ENCODE peak calls at places on chromosomes 12 and 14, in nine cellular contexts. V is foreskin fibroblast, O is DND-41, P is prostate gland, J is HFF-Myc, Z is bronchial epithelial cell, C is stomach, B is left ventricle myocardium inferior, L is colonic mucosa. Y is an unnamed sample.

GRCh38 chr12:31813305-31813704 is 84.5 kb upstream of the AMN1 start:
- DNase-seq in V (no peak), O (no peak), P (no peak), J (no peak), Z (peak), C (no peak), B (no peak), L (no peak), Y (no peak)

GRCh38 chr14:61585598-61586538 is 109.4 kb upstream of the HIF1A start:
- DNase-seq in V (peak), O (no peak), P (no peak), J (no peak), Z (peak), C (peak), B (peak), L (peak), Y (no peak)

GRCh38 chr14:89479802-89480201 is 62.8 kb upstream of the FOXN3 start:
- DNase-seq in V (no peak), O (no peak), P (no peak), J (no peak), Z (peak), C (no peak), B (no peak), L (no peak), Y (no peak)

GRCh38 chr12:108495823-108496579 is 19.1 kb upstream of the FICD start:
- DNase-seq in V (no peak), O (no peak), P (no peak), J (no peak), Z (no peak), C (no peak), B (no peak), L (no peak), Y (no peak)

GRCh38 chr12:117020536-117021220 is 78.5 kb downstream of the TESC start:
- DNase-seq in V (no peak), O (no peak), P (no peak), J (no peak), Z (no peak), C (peak), B (no peak), L (no peak), Y (no peak)

GRCh38 chr14:87045956-87046355 is 947.0 kb downstream of the GALC start:
- DNase-seq in V (no peak), O (no peak), P (no peak), J (no peak), Z (no peak), C (no peak), B (no peak), L (no peak), Y (no peak)

GRCh38 chr14:95183082-95183481 is 25.8 kb upstream of the DICER1 start:
- DNase-seq in V (no peak), O (no peak), P (no peak), J (no peak), Z (no peak), C (no peak), B (no peak), L (no peak), Y (no peak)

GRCh38 chr12:94200695-94201094 is 52.3 kb downstream of the PLXNC1 start:
- DNase-seq in V (no peak), O (no peak), P (no peak), J (no peak), Z (no peak), C (no peak), B (no peak), L (no peak), Y (no peak)

GRCh38 chr12:612293-612692 is 51.0 kb downstream of the NINJ2 start:
- DNase-seq in V (no peak), O (no peak), P (no peak), J (no peak), Z (no peak), C (no peak), B (no peak), L (no peak), Y (no peak)

GRCh38 chr12:96047621-96048211 is 12.3 kb upstream of the LTA4H start:
- DNase-seq in V (peak), O (no peak), P (no peak), J (no peak), Z (peak), C (peak), B (no peak), L (no peak), Y (peak)

GRCh38 chr12:93115198-93115601 is 186.1 kb upstream of the EEA1 start:
- DNase-seq in V (no peak), O (no peak), P (no peak), J (no peak), Z (no peak), C (no peak), B (no peak), L (no peak), Y (no peak)

GRCh38 chr12:68042212-68042699 is 53.0 kb downstream of the IFNG-AS1 start:
- DNase-seq in V (peak), O (no peak), P (no peak), J (peak), Z (peak), C (no peak), B (no peak), L (no peak), Y (no peak)

GRCh38 chr14:22289570-22289969 is 299.5 kb downstream of the DAD1 start:
- DNase-seq in V (no peak), O (no peak), P (no peak), J (no peak), Z (peak), C (no peak), B (no peak), L (no peak), Y (no peak)

GRCh38 chr14:24051789-24052655 is at the start of gene CARMIL3:
- DNase-seq in V (peak), O (peak), P (peak), J (no peak), Z (no peak), C (peak), B (peak), L (peak), Y (no peak)

GRCh38 chr12:80040075-80040738 is 59.1 kb upstream of the OTOGL start:
- DNase-seq in V (no peak), O (no peak), P (no peak), J (no peak), Z (peak), C (no peak), B (no peak), L (no peak), Y (no peak)

GRCh38 chr14:101760138-101761011 is 1.1 kb upstream of the PPP2R5C start:
- DNase-seq in V (peak), O (peak), P (peak), J (peak), Z (peak), C (peak), B (peak), L (peak), Y (peak)

GRCh38 chr12:102406033-102406584 is 74.3 kb downstream of the IGF1 start:
- DNase-seq in V (no peak), O (no peak), P (peak), J (peak), Z (peak), C (peak), B (peak), L (peak), Y (no peak)

GRCh38 chr12:83473408-83474095 is 786.8 kb downstream of the TMTC2 start:
- DNase-seq in V (peak), O (no peak), P (no peak), J (no peak), Z (no peak), C (no peak), B (no peak), L (no peak), Y (no peak)

GRCh38 chr14:57182760-57183503 is 85.8 kb downstream of the EXOC5 start:
- DNase-seq in V (no peak), O (no peak), P (no peak), J (no peak), Z (peak), C (no peak), B (no peak), L (no peak), Y (no peak)

GRCh38 chr12:28893365-28893764 is 255.7 kb upstream of the FAR2 start:
- DNase-seq in V (no peak), O (no peak), P (no peak), J (no peak), Z (no peak), C (no peak), B (no peak), L (no peak), Y (no peak)

GRCh38 chr12:91986084-91986483 is 159.6 kb downstream of the BTG1 start:
- DNase-seq in V (no peak), O (no peak), P (no peak), J (no peak), Z (peak), C (no peak), B (no peak), L (no peak), Y (peak)

GRCh38 chr14:29926701-29927595 is 699 bp downstream of the PRKD1 start:
- DNase-seq in V (peak), O (no peak), P (peak), J (no peak), Z (no peak), C (peak), B (peak), L (peak), Y (no peak)

GRCh38 chr14:100278702-100279101 is 27.5 kb downstream of the SLC25A29 start:
- DNase-seq in V (peak), O (no peak), P (peak), J (peak), Z (peak), C (no peak), B (no peak), L (no peak), Y (peak)

GRCh38 chr12:8648598-8649205 is 13.9 kb downstream of the MFAP5 start:
- DNase-seq in V (no peak), O (no peak), P (no peak), J (no peak), Z (no peak), C (no peak), B (no peak), L (no peak), Y (no peak)

DNA sequence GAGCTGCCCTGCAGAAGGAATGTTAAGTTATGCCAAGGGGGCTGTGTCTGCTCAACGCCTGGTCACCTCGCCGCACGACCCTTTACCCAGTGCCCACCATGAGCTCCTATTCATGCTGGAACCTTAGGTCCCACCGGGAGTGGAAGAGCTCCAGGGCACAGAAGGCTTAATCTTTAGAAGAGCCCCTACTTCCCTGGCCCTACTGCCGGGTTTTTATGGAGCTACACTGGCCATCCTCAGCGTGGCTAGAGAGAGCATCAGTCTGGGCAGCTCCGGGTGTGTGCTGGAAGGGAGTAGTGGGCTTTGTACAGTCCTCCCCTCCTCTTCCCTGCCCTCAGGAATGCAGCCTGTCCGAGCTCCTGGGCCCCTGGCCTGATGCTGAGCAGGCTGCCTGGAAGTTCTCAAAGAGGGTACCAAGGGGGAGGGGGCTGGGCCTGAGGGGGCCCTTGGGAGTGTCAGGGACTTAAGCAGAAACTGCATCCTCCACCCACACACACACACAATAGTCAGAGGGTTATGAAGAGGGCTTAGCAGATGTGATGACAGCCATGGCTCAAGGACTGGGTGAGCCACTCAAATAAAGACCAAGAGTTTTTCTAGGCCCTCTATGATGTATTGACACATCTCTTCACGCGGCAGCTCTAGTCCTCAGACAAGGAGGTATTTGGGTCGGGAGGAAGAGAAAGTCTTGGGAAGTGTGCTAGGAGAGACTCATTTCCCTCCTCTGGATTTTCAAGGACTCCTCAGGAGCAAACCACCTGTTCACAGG is 16.4 kb upstream of the FIGNL2 start:
- DNase-seq in V (no peak), O (no peak), P (no peak), J (no peak), Z (no peak), C (no peak), B (no peak), L (no peak), Y (no peak)
- H3K4me3 ChIP-seq in V (peak), O (no peak), P (no peak), J (no peak), Z (no peak), C (peak), B (peak), L (no peak), Y (peak)

DNA sequence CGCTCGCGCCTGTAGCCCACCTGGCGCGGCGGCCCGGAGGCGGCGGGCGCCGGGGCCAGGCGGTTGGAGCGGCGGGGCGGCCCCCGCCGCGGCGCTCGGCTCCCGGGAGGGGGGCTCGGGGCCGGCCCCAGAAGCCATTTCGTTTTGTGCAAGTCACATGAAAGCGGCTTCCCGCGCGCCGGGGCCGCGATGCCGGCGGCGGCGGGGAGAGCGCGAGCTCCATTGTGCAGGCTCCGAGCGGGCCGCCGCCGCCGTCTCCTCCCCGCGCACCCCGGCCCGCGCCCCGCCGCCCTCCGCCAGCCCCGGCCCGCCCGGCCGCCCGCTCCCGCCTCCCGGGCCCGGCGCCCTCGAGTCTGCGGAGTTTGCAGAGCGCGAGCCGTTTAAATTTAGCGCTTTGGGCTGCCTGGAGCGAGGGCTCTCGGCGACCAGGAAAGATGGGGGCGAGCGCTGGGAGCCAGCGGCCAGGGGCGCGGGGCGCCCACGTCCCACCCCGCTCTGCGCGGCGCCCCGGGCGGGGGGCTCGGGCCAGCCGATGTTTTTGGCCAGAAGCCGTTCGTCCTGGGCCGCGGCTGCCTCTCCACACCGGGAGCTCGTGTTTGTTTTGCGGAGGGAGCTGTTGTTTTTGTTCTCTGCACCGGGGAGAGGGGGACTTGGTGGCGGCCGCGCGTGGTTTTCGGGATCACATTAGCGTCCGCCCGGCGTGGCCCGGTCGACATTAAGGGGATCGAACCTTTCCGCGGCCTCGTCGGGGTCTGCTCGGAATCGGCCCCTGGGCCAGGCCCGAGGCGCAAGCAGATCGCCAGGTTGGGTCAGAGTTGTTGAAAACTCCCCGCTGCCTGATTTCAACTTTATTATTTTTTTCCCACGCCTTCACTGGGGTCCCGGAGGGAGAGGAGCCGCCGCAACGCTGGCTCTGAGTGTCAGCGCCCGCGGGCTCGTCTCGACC is 982 bp downstream of the BCL7A start:
- DNase-seq in V (no peak), O (peak), P (no peak), J (no peak), Z (no peak), C (peak), B (peak), L (peak), Y (no peak)
- TF ChIP-seq CTCF in V (no peak), O (no peak), P (no peak), J (no peak), Z (no peak), C (no peak), B (no peak), L (no peak), Y (no peak)

DNA sequence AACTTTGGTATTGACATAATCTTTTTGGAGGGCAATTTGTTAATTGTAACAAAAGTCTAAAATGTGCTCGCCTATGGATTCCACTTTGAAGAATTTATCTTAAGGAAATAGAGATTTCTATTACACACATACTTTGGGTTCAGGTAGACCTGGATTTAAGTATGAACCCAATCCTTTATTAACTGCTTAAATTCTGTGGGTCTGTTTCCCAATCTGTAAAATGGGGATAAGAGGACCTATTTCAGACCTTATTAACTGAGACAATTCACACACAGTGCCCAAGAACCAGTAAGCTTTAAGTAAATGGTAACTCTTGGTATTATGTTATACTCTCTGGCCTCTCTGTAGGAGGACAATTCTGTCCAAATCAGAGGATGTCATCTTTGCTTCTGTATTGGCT is 822 bp upstream of the EIF2B2 start:
- DNase-seq in V (no peak), O (no peak), P (no peak), J (no peak), Z (no peak), C (no peak), B (no peak), L (no peak), Y (no peak)
- H3K4me3 ChIP-seq in V (peak), O (peak), P (peak), J (peak), Z (peak), C (peak), B (peak), L (peak), Y (peak)

DNA sequence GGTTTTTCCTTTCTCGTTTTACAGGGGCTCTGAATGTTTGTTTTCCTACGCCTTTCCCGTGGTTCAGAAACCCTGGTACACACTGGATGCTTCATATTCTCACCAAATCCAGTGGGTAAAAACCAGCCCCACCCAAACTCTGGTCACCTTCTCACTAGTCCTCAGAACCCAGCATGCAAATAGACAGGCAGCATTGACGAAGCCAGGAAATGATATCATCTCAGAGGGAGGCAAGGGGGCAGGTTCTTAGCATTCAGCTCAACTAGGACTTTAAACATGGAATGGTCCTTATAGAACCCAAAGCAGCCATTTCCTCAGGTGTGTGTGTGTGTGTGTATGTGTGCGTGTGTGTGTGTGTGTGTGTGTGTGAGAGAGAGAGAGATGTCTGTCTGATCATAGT is 142.0 kb downstream of the KCNK10 start:
- DNase-seq in V (no peak), O (no peak), P (no peak), J (no peak), Z (peak), C (no peak), B (no peak), L (no peak), Y (no peak)
- TF ChIP-seq CTCF in V (no peak), O (no peak), P (no peak), J (no peak), Z (no peak), C (no peak), B (no peak), L (no peak), Y (no peak)

DNA sequence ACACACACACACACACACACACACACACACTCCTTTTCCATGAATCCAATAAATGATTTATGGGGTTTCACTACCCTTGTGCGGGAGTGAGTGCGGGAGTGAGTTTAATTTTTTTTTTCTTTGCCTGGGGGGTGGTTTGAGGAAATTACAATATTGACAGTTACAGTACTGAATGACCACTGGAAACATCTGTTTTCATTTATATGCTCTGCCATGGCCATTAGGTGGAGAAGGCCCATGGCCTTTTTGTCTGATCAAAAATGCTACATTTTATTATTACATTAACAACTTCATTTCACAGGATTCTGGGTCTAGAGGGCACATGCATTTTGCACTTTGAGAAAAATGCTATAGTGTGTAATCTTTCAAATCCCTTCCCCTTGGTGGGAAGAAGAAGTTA is 5.9 kb downstream of the TBX3 start:
- DNase-seq in V (no peak), O (no peak), P (no peak), J (no peak), Z (no peak), C (no peak), B (no peak), L (no peak), Y (no peak)
- H3K4me3 ChIP-seq in V (peak), O (no peak), P (peak), J (peak), Z (no peak), C (no peak), B (peak), L (no peak), Y (no peak)

GRCh38 chr14:54253195-54253947 is 143.4 kb upstream of the CDKN3 start:
- DNase-seq in V (peak), O (no peak), P (no peak), J (peak), Z (peak), C (no peak), B (no peak), L (no peak), Y (peak)

GRCh38 chr14:54251356-54251755 is 145.5 kb upstream of the CDKN3 start:
- DNase-seq in V (no peak), O (no peak), P (no peak), J (no peak), Z (peak), C (peak), B (no peak), L (no peak), Y (no peak)

GRCh38 chr14:54256156-54256555 is 140.7 kb upstream of the CDKN3 start:
- DNase-seq in V (no peak), O (no peak), P (no peak), J (no peak), Z (no peak), C (no peak), B (no peak), L (no peak), Y (no peak)

GRCh38 chr14:54257424-54257823 is 139.4 kb upstream of the CDKN3 start:
- DNase-seq in V (no peak), O (no peak), P (no peak), J (no peak), Z (no peak), C (no peak), B (no peak), L (no peak), Y (no peak)

DNA sequence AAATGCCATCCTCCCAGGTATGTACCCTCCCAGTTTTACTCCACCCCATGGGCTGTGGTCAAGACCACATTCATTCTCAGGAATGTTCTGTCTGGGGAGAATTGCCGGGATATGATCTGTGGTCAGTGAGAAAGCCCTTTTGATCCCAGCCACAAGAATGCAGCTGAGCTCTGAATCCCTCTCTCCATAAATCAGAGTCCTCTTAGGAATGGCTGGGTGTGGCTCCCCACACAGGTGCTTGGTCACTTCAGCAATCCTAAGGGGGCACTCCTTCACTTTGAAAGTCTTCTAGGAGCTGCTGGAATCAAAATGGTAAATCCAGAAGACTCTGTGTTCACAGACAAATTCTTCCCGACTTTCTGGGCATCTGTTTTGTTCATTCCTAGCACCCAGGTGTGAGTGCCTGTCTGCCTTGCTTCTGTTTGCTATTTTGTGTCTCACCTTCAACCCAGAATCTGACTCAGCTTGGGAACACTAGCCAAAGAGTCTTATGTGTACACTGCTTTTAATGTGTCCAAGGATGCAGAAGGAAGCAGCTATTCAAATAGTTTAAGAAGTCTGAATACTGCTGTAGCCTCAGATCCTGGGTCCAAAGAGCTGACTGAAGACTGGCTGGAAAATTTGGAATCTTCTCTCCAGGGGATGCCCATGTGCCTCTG is 144.6 kb upstream of the CDKN3 start:
- DNase-seq in V (peak), O (no peak), P (no peak), J (peak), Z (peak), C (no peak), B (no peak), L (no peak), Y (peak)
- TF ChIP-seq CTCF in V (no peak), O (no peak), P (no peak), J (no peak), Z (no peak), C (no peak), B (no peak), L (no peak), Y (no peak)

Y was measured in astrocyte of the cerebellum.